ENCODE peak calls at places on chromosomes 5 and 9, in four cellular contexts. N is K562, Z is HepG2, U is H1. K is an unnamed sample.

GRCh38 chr5:169796731-169797130 is 159.7 kb downstream of the DOCK2 start:
- DNase-seq in N (no peak), Z (no peak), U (no peak), K (no peak)

GRCh38 chr5:32217886-32218396 is 43.8 kb upstream of the GOLPH3 start:
- DNase-seq in N (peak; percentile 67), Z (peak; percentile 53), U (no peak), K (no peak)

GRCh38 chr9:76595645-76596044 is 136.7 kb downstream of the GCNT1 start:
- DNase-seq in N (no peak), Z (no peak), U (no peak), K (no peak)

GRCh38 chr5:13328316-13328715 is 616.2 kb downstream of the DNAH5 start:
- DNase-seq in N (no peak), Z (no peak), U (no peak), K (no peak)

GRCh38 chr9:120187758-120188157 is 392.2 kb downstream of the CDK5RAP2 start:
- DNase-seq in N (peak; percentile 26), Z (no peak), U (no peak), K (no peak)

GRCh38 chr9:74556685-74557084 is 59.5 kb downstream of the RORB start:
- DNase-seq in N (no peak), Z (no peak), U (no peak), K (no peak)

GRCh38 chr9:84705128-84705527 is 35.6 kb downstream of the NTRK2 start:
- DNase-seq in N (no peak), Z (no peak), U (no peak), K (no peak)

GRCh38 chr5:154896562-154896919 is 38.1 kb downstream of the CNOT8 start:
- DNase-seq in N (no peak), Z (no peak), U (no peak), K (no peak)

GRCh38 chr9:121840838-121841760 is 189.7 kb downstream of the DAB2IP start:
- DNase-seq in N (no peak), Z (no peak), U (no peak), K (no peak)

GRCh38 chr5:4208537-4208936 is 612.9 kb downstream of the IRX1 start:
- DNase-seq in N (no peak), Z (no peak), U (no peak), K (no peak)

GRCh38 chr5:142678615-142679014 is 7.3 kb downstream of the FGF1 start:
- DNase-seq in N (no peak), Z (no peak), U (no peak), K (no peak)

GRCh38 chr5:151183451-151184245 is 26.1 kb upstream of the ANXA6 start:
- DNase-seq in N (no peak), Z (no peak), U (no peak), K (no peak)

GRCh38 chr5:151784141-151784540 is 12.4 kb downstream of the G3BP1 start:
- DNase-seq in N (no peak), Z (no peak), U (no peak), K (no peak)

GRCh38 chr5:69414885-69415583 is at the start of gene MARVELD2:
- DNase-seq in N (no peak), Z (peak; percentile 81), U (peak; percentile 81), K (peak; percentile 85)

GRCh38 chr9:70438341-70438924 is 24.0 kb upstream of the KLF9 start:
- DNase-seq in N (peak; percentile 72), Z (peak; percentile 24), U (no peak), K (peak; percentile 77)

GRCh38 chr5:389197-389821 is 53.7 kb upstream of the EXOC3 start:
- DNase-seq in N (no peak), Z (no peak), U (no peak), K (no peak)

GRCh38 chr9:124420991-124421543 is 5.8 kb upstream of the PSMB7 start:
- DNase-seq in N (no peak), Z (no peak), U (no peak), K (peak; percentile 44)

GRCh38 chr5:157602505-157602904 is 26.9 kb upstream of the ADAM19 start:
- DNase-seq in N (no peak), Z (no peak), U (no peak), K (no peak)

GRCh38 chr9:6938447-6938846 is 180.7 kb downstream of the KDM4C start:
- DNase-seq in N (no peak), Z (peak; percentile 36), U (no peak), K (no peak)

GRCh38 chr5:141677415-141677814 is 4.6 kb downstream of the ARAP3 start:
- DNase-seq in N (peak; percentile 35), Z (peak; percentile 32), U (no peak), K (no peak)

GRCh38 chr5:113050606-113051391 is 74.2 kb downstream of the DCP2 start:
- DNase-seq in N (no peak), Z (no peak), U (no peak), K (no peak)

GRCh38 chr9:134223601-134224122 is 59.3 kb upstream of the RNU6ATAC start:
- DNase-seq in N (no peak), Z (no peak), U (no peak), K (no peak)

GRCh38 chr5:61582421-61582820 is 250.4 kb downstream of the ZSWIM6 start:
- DNase-seq in N (no peak), Z (no peak), U (no peak), K (no peak)

GRCh38 chr5:56233230-56233629 is at the start of gene ANKRD55:
- DNase-seq in N (no peak), Z (no peak), U (no peak), K (no peak)

GRCh38 chr5:36418172-36418979 is 116.7 kb upstream of the RANBP3L start:
- DNase-seq in N (no peak), Z (peak; percentile 13), U (no peak), K (no peak)

GRCh38 chr5:167967494-167968180 is 323.8 kb upstream of the WWC1 start:
- DNase-seq in N (no peak), Z (no peak), U (no peak), K (no peak)

GRCh38 chr5:164672931-164673694 is 1167.7 kb downstream of the MAT2B start:
- DNase-seq in N (no peak), Z (no peak), U (no peak), K (no peak)

GRCh38 chr5:181189363-181189961 is 15.5 kb downstream of the TRIM7 start:
- DNase-seq in N (peak; percentile 49), Z (no peak), U (no peak), K (no peak)

GRCh38 chr5:181191526-181192336 is 13.3 kb downstream of the TRIM7 start:
- DNase-seq in N (peak; percentile 96), Z (peak; percentile 88), U (peak; percentile 87), K (peak; percentile 65)

GRCh38 chr5:181192337-181193046 is 12.5 kb downstream of the TRIM7 start:
- DNase-seq in N (no peak), Z (no peak), U (no peak), K (no peak)

GRCh38 chr5:181189962-181190710 is 14.9 kb downstream of the TRIM7 start:
- DNase-seq in N (peak; percentile 37), Z (no peak), U (no peak), K (no peak)

DNA sequence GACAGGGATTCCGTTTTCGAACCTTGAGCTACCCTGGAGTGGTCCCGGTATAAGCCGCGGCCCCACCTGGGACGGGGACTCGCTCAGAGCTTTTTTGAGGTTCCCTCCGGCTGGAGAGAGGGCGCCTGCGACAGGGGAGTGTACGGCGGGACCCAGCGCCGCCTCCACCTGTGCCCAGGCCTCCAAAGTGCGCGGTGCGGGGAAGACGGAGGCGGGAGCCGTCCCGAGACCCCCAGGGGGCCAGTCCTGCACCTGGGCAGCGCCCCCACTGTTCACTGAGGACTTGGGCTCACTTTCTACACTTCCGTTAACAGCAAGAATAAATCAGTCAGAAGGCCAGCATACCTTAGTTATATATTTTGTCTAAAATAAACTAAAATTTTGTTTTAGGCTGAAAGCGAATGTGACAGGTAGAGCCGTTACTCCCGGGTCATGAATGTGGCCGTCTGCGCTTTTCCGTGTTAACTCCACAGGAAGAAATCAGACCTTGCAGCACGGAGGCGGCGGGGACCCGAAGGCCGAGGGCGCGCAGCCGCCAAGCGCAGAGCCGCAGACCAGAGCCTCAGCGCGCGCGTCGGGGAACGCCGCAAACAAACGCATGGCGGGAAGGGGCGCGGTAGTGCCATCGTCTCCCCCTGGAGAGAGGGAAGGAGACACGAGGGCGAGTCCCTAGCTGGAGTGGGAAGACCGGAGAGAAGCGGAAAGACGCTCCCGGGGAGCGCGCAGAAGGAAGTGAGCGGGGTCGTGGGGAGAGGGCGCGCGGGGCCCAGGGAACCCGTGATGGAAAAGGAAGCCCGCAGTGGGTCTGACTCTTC is 14.1 kb downstream of the TRIM7 start:
- DNase-seq in N (peak; percentile 75), Z (no peak), U (no peak), K (peak; percentile 66)
- TF ChIP-seq CTCF in N (no peak), Z (peak; percentile 46), U (no peak), K (peak; percentile 47)

GRCh38 chr9:103700558-103700957 is 393.6 kb upstream of the SMC2 start:
- DNase-seq in N (no peak), Z (no peak), U (no peak), K (no peak)
- TF ChIP-seq RNF2 in N (no peak), Z (no peak), U (no peak), K (no peak)

GRCh38 chr9:109403116-109403515 is 82.3 kb upstream of the EPB41L4B start:
- DNase-seq in N (no peak), Z (no peak), U (no peak), K (no peak)

GRCh38 chr9:109401990-109402318 is 81.1 kb upstream of the EPB41L4B start:
- DNase-seq in N (no peak), Z (no peak), U (no peak), K (no peak)

GRCh38 chr9:109399258-109399767 is 78.5 kb upstream of the EPB41L4B start:
- DNase-seq in N (no peak), Z (no peak), U (no peak), K (no peak)

GRCh38 chr9:109403766-109404320 is 83.0 kb upstream of the EPB41L4B start:
- DNase-seq in N (no peak), Z (no peak), U (no peak), K (no peak)

GRCh38 chr9:109401169-109401989 is 80.5 kb upstream of the EPB41L4B start:
- DNase-seq in N (peak; percentile 75), Z (peak; percentile 65), U (peak; percentile 58), K (peak; percentile 67)
- TF ChIP-seq CTCF in N (peak; percentile 91), Z (peak; percentile 86), U (peak; percentile 99), K (peak; percentile 91)

GRCh38 chr5:98341711-98342042 is 431.8 kb upstream of the RGMB start:
- DNase-seq in N (no peak), Z (no peak), U (no peak), K (no peak)
- TF ChIP-seq RNF2 in N (no peak), Z (no peak), U (no peak), K (no peak)

DNA sequence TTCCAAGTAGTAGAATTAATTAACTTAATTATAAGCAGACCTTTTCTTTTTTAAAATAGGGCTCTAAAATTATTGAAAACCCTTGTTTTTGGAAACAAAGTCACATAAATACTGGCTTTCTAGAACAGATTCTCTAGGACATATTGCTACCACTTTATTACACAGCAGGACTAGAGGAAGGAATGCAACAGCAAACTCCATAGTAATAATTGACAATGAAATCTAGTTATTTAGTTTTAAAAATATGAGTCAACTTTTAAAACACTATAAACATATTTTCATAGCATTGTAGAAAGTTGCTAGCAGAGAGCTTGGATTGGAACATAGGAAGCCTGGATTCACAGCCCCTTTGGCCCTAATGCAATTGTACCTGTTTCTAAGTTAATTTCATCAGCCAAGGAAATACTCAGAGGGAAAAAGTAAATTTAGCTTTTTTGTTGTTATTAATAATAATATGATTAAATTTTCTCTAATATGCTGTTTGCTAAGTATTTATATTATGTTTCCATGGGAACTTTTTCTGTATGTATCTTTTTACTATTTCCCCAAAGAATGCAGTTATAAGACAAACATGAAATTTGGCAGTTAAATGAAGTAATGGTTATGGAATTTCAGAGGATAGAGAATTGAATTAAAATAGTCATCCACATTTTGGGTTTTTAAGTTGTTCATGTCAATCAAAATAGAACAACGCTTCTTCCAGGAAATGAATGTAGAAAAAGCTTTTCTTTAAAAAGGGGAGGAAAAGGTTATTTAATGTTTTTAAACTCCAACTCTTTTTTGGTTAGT is 45.6 kb downstream of the VCAN start:
- DNase-seq in N (no peak), Z (no peak), U (no peak), K (no peak)
- TF ChIP-seq CTCF in N (no peak), Z (no peak), U (no peak), K (no peak)